ENCODE peak calls at places on chromosomes 4 and X, in seven cellular contexts. One of them, this sample, is unnamed.

GRCh38 chr4:69843301-69843700 is 16.6 kb downstream of the SULT1E1 start:
- DNase-seq in T-helper 17 cell: no peak
- DNase-seq in activated CD4-positive, alpha-beta T cell treated with anti-CD3 and anti-CD28 coated beads, Interleukin-2, amount 50 U/mL, for 24 hours: no peak
- DNase-seq in M059J: no peak
- DNase-seq in CD8-positive, alpha-beta memory T cell: no peak
- DNase-seq in ELF-1: no peak
- DNase-seq in H4: no peak
- DNase-seq in this sample: no peak

GRCh38 chrX:118990512-118991227 is 16.3 kb downstream of the LONRF3 start:
- DNase-seq in H4: no peak
- DNase-seq in activated CD4-positive, alpha-beta T cell treated with anti-CD3 and anti-CD28 coated beads, Interleukin-2, amount 50 U/mL, for 24 hours: no peak
- DNase-seq in CD8-positive, alpha-beta memory T cell: no peak
- DNase-seq in T-helper 17 cell: no peak
- DNase-seq in ELF-1: peak
- DNase-seq in M059J: no peak
- DNase-seq in this sample: no peak

GRCh38 chrX:110175146-110175545 is 142.7 kb downstream of the AMMECR1 start:
- DNase-seq in T-helper 17 cell: no peak
- DNase-seq in activated CD4-positive, alpha-beta T cell treated with anti-CD3 and anti-CD28 coated beads, Interleukin-2, amount 50 U/mL, for 24 hours: no peak
- DNase-seq in M059J: no peak
- DNase-seq in H4: no peak
- DNase-seq in ELF-1: no peak
- DNase-seq in CD8-positive, alpha-beta memory T cell: no peak
- DNase-seq in this sample: no peak

GRCh38 chr4:2954358-2955185 is 8.6 kb downstream of the NOP14 start:
- DNase-seq in H4: no peak
- DNase-seq in ELF-1: peak
- DNase-seq in CD8-positive, alpha-beta memory T cell: no peak
- DNase-seq in T-helper 17 cell: peak
- DNase-seq in activated CD4-positive, alpha-beta T cell treated with anti-CD3 and anti-CD28 coated beads, Interleukin-2, amount 50 U/mL, for 24 hours: peak
- DNase-seq in M059J: no peak
- DNase-seq in this sample: no peak

GRCh38 chrX:39242187-39242586 is 440.9 kb downstream of the MID1IP1 start:
- DNase-seq in activated CD4-positive, alpha-beta T cell treated with anti-CD3 and anti-CD28 coated beads, Interleukin-2, amount 50 U/mL, for 24 hours: no peak
- DNase-seq in ELF-1: peak
- DNase-seq in CD8-positive, alpha-beta memory T cell: no peak
- DNase-seq in M059J: peak
- DNase-seq in H4: peak
- DNase-seq in T-helper 17 cell: no peak
- DNase-seq in this sample: no peak

GRCh38 chr4:159328766-159329165 is 225.9 kb downstream of the RAPGEF2 start:
- DNase-seq in CD8-positive, alpha-beta memory T cell: no peak
- DNase-seq in M059J: no peak
- DNase-seq in T-helper 17 cell: no peak
- DNase-seq in H4: no peak
- DNase-seq in activated CD4-positive, alpha-beta T cell treated with anti-CD3 and anti-CD28 coated beads, Interleukin-2, amount 50 U/mL, for 24 hours: no peak
- DNase-seq in ELF-1: no peak
- DNase-seq in this sample: no peak

GRCh38 chrX:101206471-101206870 is 13.1 kb upstream of the DRP2 start:
- DNase-seq in M059J: peak
- DNase-seq in activated CD4-positive, alpha-beta T cell treated with anti-CD3 and anti-CD28 coated beads, Interleukin-2, amount 50 U/mL, for 24 hours: no peak
- DNase-seq in CD8-positive, alpha-beta memory T cell: no peak
- DNase-seq in T-helper 17 cell: no peak
- DNase-seq in H4: peak
- DNase-seq in ELF-1: no peak
- DNase-seq in this sample: no peak

GRCh38 chr4:159725571-159725970 is 622.7 kb downstream of the RAPGEF2 start:
- DNase-seq in CD8-positive, alpha-beta memory T cell: no peak
- DNase-seq in ELF-1: no peak
- DNase-seq in activated CD4-positive, alpha-beta T cell treated with anti-CD3 and anti-CD28 coated beads, Interleukin-2, amount 50 U/mL, for 24 hours: no peak
- DNase-seq in M059J: no peak
- DNase-seq in T-helper 17 cell: no peak
- DNase-seq in H4: no peak
- DNase-seq in this sample: no peak

GRCh38 chr4:60743654-60744053 is 456.5 kb upstream of the ADGRL3 start:
- DNase-seq in activated CD4-positive, alpha-beta T cell treated with anti-CD3 and anti-CD28 coated beads, Interleukin-2, amount 50 U/mL, for 24 hours: no peak
- DNase-seq in ELF-1: no peak
- DNase-seq in H4: no peak
- DNase-seq in T-helper 17 cell: no peak
- DNase-seq in M059J: no peak
- DNase-seq in CD8-positive, alpha-beta memory T cell: no peak
- DNase-seq in this sample: no peak

GRCh38 chrX:150508461-150509367 is 59.7 kb upstream of the MTM1 start:
- DNase-seq in CD8-positive, alpha-beta memory T cell: no peak
- DNase-seq in H4: no peak
- DNase-seq in activated CD4-positive, alpha-beta T cell treated with anti-CD3 and anti-CD28 coated beads, Interleukin-2, amount 50 U/mL, for 24 hours: no peak
- DNase-seq in T-helper 17 cell: no peak
- DNase-seq in ELF-1: peak
- DNase-seq in M059J: no peak
- DNase-seq in this sample: no peak

GRCh38 chr4:159048166-159048886 is 54.6 kb upstream of the RAPGEF2 start:
- DNase-seq in CD8-positive, alpha-beta memory T cell: no peak
- DNase-seq in T-helper 17 cell: no peak
- DNase-seq in M059J: peak
- DNase-seq in H4: no peak
- DNase-seq in activated CD4-positive, alpha-beta T cell treated with anti-CD3 and anti-CD28 coated beads, Interleukin-2, amount 50 U/mL, for 24 hours: no peak
- DNase-seq in ELF-1: peak
- DNase-seq in this sample: no peak

GRCh38 chr4:2800691-2801596 is 8.1 kb downstream of the SH3BP2 start:
- DNase-seq in activated CD4-positive, alpha-beta T cell treated with anti-CD3 and anti-CD28 coated beads, Interleukin-2, amount 50 U/mL, for 24 hours: no peak
- DNase-seq in CD8-positive, alpha-beta memory T cell: no peak
- DNase-seq in T-helper 17 cell: peak
- DNase-seq in H4: peak
- DNase-seq in ELF-1: peak
- DNase-seq in M059J: peak
- DNase-seq in this sample: no peak

GRCh38 chr4:109025471-109026076 is 262.7 kb upstream of the ETNPPL start:
- DNase-seq in M059J: no peak
- DNase-seq in T-helper 17 cell: no peak
- DNase-seq in ELF-1: no peak
- DNase-seq in H4: no peak
- DNase-seq in CD8-positive, alpha-beta memory T cell: no peak
- DNase-seq in activated CD4-positive, alpha-beta T cell treated with anti-CD3 and anti-CD28 coated beads, Interleukin-2, amount 50 U/mL, for 24 hours: no peak
- DNase-seq in this sample: no peak

GRCh38 chrX:24837966-24838365 is 144.2 kb downstream of the POLA1 start:
- DNase-seq in ELF-1: no peak
- DNase-seq in M059J: no peak
- DNase-seq in activated CD4-positive, alpha-beta T cell treated with anti-CD3 and anti-CD28 coated beads, Interleukin-2, amount 50 U/mL, for 24 hours: no peak
- DNase-seq in H4: no peak
- DNase-seq in T-helper 17 cell: no peak
- DNase-seq in CD8-positive, alpha-beta memory T cell: no peak
- DNase-seq in this sample: no peak

GRCh38 chr4:182083681-182084410 is 159.4 kb upstream of the TENM3 start:
- DNase-seq in T-helper 17 cell: no peak
- DNase-seq in activated CD4-positive, alpha-beta T cell treated with anti-CD3 and anti-CD28 coated beads, Interleukin-2, amount 50 U/mL, for 24 hours: no peak
- DNase-seq in ELF-1: no peak
- DNase-seq in M059J: peak
- DNase-seq in H4: no peak
- DNase-seq in CD8-positive, alpha-beta memory T cell: no peak
- DNase-seq in this sample: no peak

GRCh38 chrX:43436497-43436896 is 219.6 kb upstream of the MAOA start:
- DNase-seq in CD8-positive, alpha-beta memory T cell: no peak
- DNase-seq in activated CD4-positive, alpha-beta T cell treated with anti-CD3 and anti-CD28 coated beads, Interleukin-2, amount 50 U/mL, for 24 hours: no peak
- DNase-seq in H4: no peak
- DNase-seq in ELF-1: no peak
- DNase-seq in M059J: no peak
- DNase-seq in T-helper 17 cell: no peak
- DNase-seq in this sample: no peak

GRCh38 chrX:78321809-78322208 is 5.6 kb downstream of the CYSLTR1 start:
- DNase-seq in M059J: peak
- DNase-seq in ELF-1: no peak
- DNase-seq in T-helper 17 cell: peak
- DNase-seq in activated CD4-positive, alpha-beta T cell treated with anti-CD3 and anti-CD28 coated beads, Interleukin-2, amount 50 U/mL, for 24 hours: no peak
- DNase-seq in CD8-positive, alpha-beta memory T cell: no peak
- DNase-seq in H4: no peak
- DNase-seq in this sample: peak

GRCh38 chrX:47483310-47484268 is 567 bp upstream of the ZNF41 start:
- DNase-seq in CD8-positive, alpha-beta memory T cell: no peak
- DNase-seq in M059J: peak
- DNase-seq in H4: no peak
- DNase-seq in T-helper 17 cell: no peak
- DNase-seq in ELF-1: peak
- DNase-seq in activated CD4-positive, alpha-beta T cell treated with anti-CD3 and anti-CD28 coated beads, Interleukin-2, amount 50 U/mL, for 24 hours: no peak
- DNase-seq in this sample: peak

GRCh38 chr4:6760865-6761264 is 21.7 kb upstream of the KIAA0232 start:
- DNase-seq in CD8-positive, alpha-beta memory T cell: no peak
- DNase-seq in T-helper 17 cell: no peak
- DNase-seq in M059J: no peak
- DNase-seq in ELF-1: no peak
- DNase-seq in H4: no peak
- DNase-seq in activated CD4-positive, alpha-beta T cell treated with anti-CD3 and anti-CD28 coated beads, Interleukin-2, amount 50 U/mL, for 24 hours: no peak
- DNase-seq in this sample: no peak

GRCh38 chrX:39600222-39600621 is 497.5 kb downstream of the BCOR start:
- DNase-seq in T-helper 17 cell: no peak
- DNase-seq in M059J: no peak
- DNase-seq in ELF-1: no peak
- DNase-seq in activated CD4-positive, alpha-beta T cell treated with anti-CD3 and anti-CD28 coated beads, Interleukin-2, amount 50 U/mL, for 24 hours: no peak
- DNase-seq in CD8-positive, alpha-beta memory T cell: no peak
- DNase-seq in H4: no peak
- DNase-seq in this sample: no peak

GRCh38 chr4:107824367-107825071 is at the start of gene SGMS2:
- DNase-seq in T-helper 17 cell: no peak
- DNase-seq in M059J: peak
- DNase-seq in CD8-positive, alpha-beta memory T cell: no peak
- DNase-seq in H4: peak
- DNase-seq in activated CD4-positive, alpha-beta T cell treated with anti-CD3 and anti-CD28 coated beads, Interleukin-2, amount 50 U/mL, for 24 hours: peak
- DNase-seq in ELF-1: peak
- DNase-seq in this sample: no peak

GRCh38 chr4:2583517-2583916 is 47.1 kb downstream of the FAM193A start:
- DNase-seq in H4: no peak
- DNase-seq in ELF-1: no peak
- DNase-seq in activated CD4-positive, alpha-beta T cell treated with anti-CD3 and anti-CD28 coated beads, Interleukin-2, amount 50 U/mL, for 24 hours: no peak
- DNase-seq in M059J: peak
- DNase-seq in CD8-positive, alpha-beta memory T cell: no peak
- DNase-seq in T-helper 17 cell: no peak
- DNase-seq in this sample: no peak

GRCh38 chr4:83334425-83335241 is at the start of gene HPSE:
- DNase-seq in ELF-1: peak
- DNase-seq in activated CD4-positive, alpha-beta T cell treated with anti-CD3 and anti-CD28 coated beads, Interleukin-2, amount 50 U/mL, for 24 hours: peak
- DNase-seq in CD8-positive, alpha-beta memory T cell: peak
- DNase-seq in M059J: peak
- DNase-seq in T-helper 17 cell: peak
- DNase-seq in H4: peak
- DNase-seq in this sample: no peak

GRCh38 chr4:7391637-7392437 is 42.9 kb downstream of the PSAPL1 start:
- DNase-seq in activated CD4-positive, alpha-beta T cell treated with anti-CD3 and anti-CD28 coated beads, Interleukin-2, amount 50 U/mL, for 24 hours: no peak
- DNase-seq in T-helper 17 cell: no peak
- DNase-seq in M059J: no peak
- DNase-seq in H4: no peak
- DNase-seq in CD8-positive, alpha-beta memory T cell: no peak
- DNase-seq in ELF-1: no peak
- DNase-seq in this sample: no peak

GRCh38 chr4:76342191-76342590 is 35.7 kb downstream of the STBD1 start:
- DNase-seq in ELF-1: no peak
- DNase-seq in H4: no peak
- DNase-seq in M059J: no peak
- DNase-seq in CD8-positive, alpha-beta memory T cell: no peak
- DNase-seq in T-helper 17 cell: no peak
- DNase-seq in activated CD4-positive, alpha-beta T cell treated with anti-CD3 and anti-CD28 coated beads, Interleukin-2, amount 50 U/mL, for 24 hours: no peak
- DNase-seq in this sample: no peak

GRCh38 chrX:68748030-68748429 is 80.8 kb upstream of the EFNB1 start:
- DNase-seq in M059J: no peak
- DNase-seq in T-helper 17 cell: no peak
- DNase-seq in CD8-positive, alpha-beta memory T cell: no peak
- DNase-seq in ELF-1: no peak
- DNase-seq in H4: no peak
- DNase-seq in activated CD4-positive, alpha-beta T cell treated with anti-CD3 and anti-CD28 coated beads, Interleukin-2, amount 50 U/mL, for 24 hours: no peak
- DNase-seq in this sample: no peak

GRCh38 chrX:129976441-129976840 is 6.0 kb upstream of the BCORL1 start:
- DNase-seq in ELF-1: no peak
- DNase-seq in H4: no peak
- DNase-seq in M059J: no peak
- DNase-seq in CD8-positive, alpha-beta memory T cell: no peak
- DNase-seq in activated CD4-positive, alpha-beta T cell treated with anti-CD3 and anti-CD28 coated beads, Interleukin-2, amount 50 U/mL, for 24 hours: no peak
- DNase-seq in T-helper 17 cell: no peak
- DNase-seq in this sample: no peak

GRCh38 chrX:13821740-13822139 is 4.8 kb upstream of the GPM6B start:
- DNase-seq in activated CD4-positive, alpha-beta T cell treated with anti-CD3 and anti-CD28 coated beads, Interleukin-2, amount 50 U/mL, for 24 hours: no peak
- DNase-seq in T-helper 17 cell: no peak
- DNase-seq in ELF-1: no peak
- DNase-seq in M059J: no peak
- DNase-seq in CD8-positive, alpha-beta memory T cell: no peak
- DNase-seq in H4: no peak
- DNase-seq in this sample: no peak

GRCh38 chr4:177070533-177070932 is 239.1 kb upstream of the NEIL3 start:
- DNase-seq in T-helper 17 cell: no peak
- DNase-seq in CD8-positive, alpha-beta memory T cell: no peak
- DNase-seq in H4: no peak
- DNase-seq in ELF-1: no peak
- DNase-seq in M059J: no peak
- DNase-seq in activated CD4-positive, alpha-beta T cell treated with anti-CD3 and anti-CD28 coated beads, Interleukin-2, amount 50 U/mL, for 24 hours: no peak
- DNase-seq in this sample: no peak

GRCh38 chrX:2401590-2402360 is 99.0 kb downstream of the DHRSX start:
- DNase-seq in M059J: peak
- DNase-seq in CD8-positive, alpha-beta memory T cell: no peak
- DNase-seq in H4: peak
- DNase-seq in T-helper 17 cell: no peak
- DNase-seq in ELF-1: peak
- DNase-seq in activated CD4-positive, alpha-beta T cell treated with anti-CD3 and anti-CD28 coated beads, Interleukin-2, amount 50 U/mL, for 24 hours: no peak
- DNase-seq in this sample: no peak

GRCh38 chr4:98661356-98662054 is 3.1 kb upstream of the TSPAN5 start:
- DNase-seq in ELF-1: peak
- DNase-seq in CD8-positive, alpha-beta memory T cell: no peak
- DNase-seq in M059J: no peak
- DNase-seq in T-helper 17 cell: no peak
- DNase-seq in H4: no peak
- DNase-seq in activated CD4-positive, alpha-beta T cell treated with anti-CD3 and anti-CD28 coated beads, Interleukin-2, amount 50 U/mL, for 24 hours: no peak
- DNase-seq in this sample: no peak

GRCh38 chrX:17595456-17596035 is 141.7 kb upstream of the SCML1 start:
- DNase-seq in H4: peak
- DNase-seq in CD8-positive, alpha-beta memory T cell: no peak
- DNase-seq in T-helper 17 cell: no peak
- DNase-seq in ELF-1: no peak
- DNase-seq in activated CD4-positive, alpha-beta T cell treated with anti-CD3 and anti-CD28 coated beads, Interleukin-2, amount 50 U/mL, for 24 hours: no peak
- DNase-seq in M059J: peak
- DNase-seq in this sample: no peak

GRCh38 chr4:153763404-153763803 is 3.6 kb upstream of the RNF175 start:
- DNase-seq in H4: no peak
- DNase-seq in CD8-positive, alpha-beta memory T cell: no peak
- DNase-seq in ELF-1: no peak
- DNase-seq in T-helper 17 cell: no peak
- DNase-seq in M059J: no peak
- DNase-seq in activated CD4-positive, alpha-beta T cell treated with anti-CD3 and anti-CD28 coated beads, Interleukin-2, amount 50 U/mL, for 24 hours: no peak
- DNase-seq in this sample: no peak

GRCh38 chrX:82945332-82945731 is 562.8 kb upstream of the POU3F4 start:
- DNase-seq in H4: no peak
- DNase-seq in M059J: peak
- DNase-seq in ELF-1: no peak
- DNase-seq in activated CD4-positive, alpha-beta T cell treated with anti-CD3 and anti-CD28 coated beads, Interleukin-2, amount 50 U/mL, for 24 hours: no peak
- DNase-seq in T-helper 17 cell: no peak
- DNase-seq in CD8-positive, alpha-beta memory T cell: no peak
- DNase-seq in this sample: no peak

GRCh38 chr4:103104886-103105285 is 5.3 kb upstream of the BDH2 start:
- DNase-seq in ELF-1: no peak
- DNase-seq in M059J: no peak
- DNase-seq in H4: no peak
- DNase-seq in T-helper 17 cell: no peak
- DNase-seq in CD8-positive, alpha-beta memory T cell: no peak
- DNase-seq in activated CD4-positive, alpha-beta T cell treated with anti-CD3 and anti-CD28 coated beads, Interleukin-2, amount 50 U/mL, for 24 hours: no peak
- DNase-seq in this sample: no peak

GRCh38 chr4:141807073-141807472 is 170.7 kb downstream of the IL15 start:
- DNase-seq in T-helper 17 cell: no peak
- DNase-seq in CD8-positive, alpha-beta memory T cell: no peak
- DNase-seq in ELF-1: no peak
- DNase-seq in M059J: peak
- DNase-seq in H4: no peak
- DNase-seq in activated CD4-positive, alpha-beta T cell treated with anti-CD3 and anti-CD28 coated beads, Interleukin-2, amount 50 U/mL, for 24 hours: no peak
- DNase-seq in this sample: no peak

GRCh38 chr4:184968784-184969201 is 49.5 kb upstream of the HELT start:
- DNase-seq in H4: no peak
- DNase-seq in CD8-positive, alpha-beta memory T cell: no peak
- DNase-seq in ELF-1: no peak
- DNase-seq in activated CD4-positive, alpha-beta T cell treated with anti-CD3 and anti-CD28 coated beads, Interleukin-2, amount 50 U/mL, for 24 hours: no peak
- DNase-seq in T-helper 17 cell: no peak
- DNase-seq in M059J: no peak
- DNase-seq in this sample: no peak

GRCh38 chr4:112145820-112146813 is 863 bp downstream of the FAM241A start:
- DNase-seq in activated CD4-positive, alpha-beta T cell treated with anti-CD3 and anti-CD28 coated beads, Interleukin-2, amount 50 U/mL, for 24 hours: peak
- DNase-seq in CD8-positive, alpha-beta memory T cell: peak
- DNase-seq in ELF-1: peak
- DNase-seq in H4: peak
- DNase-seq in M059J: peak
- DNase-seq in T-helper 17 cell: peak
- DNase-seq in this sample: peak

This sample was measured in KG1.